ENCODE peak calls at places on chromosomes 13 and 19, in four cellular contexts. O is heart left ventricle, A is GM04504, T is NCI-H1694. S is an unnamed sample.

GRCh38 chr19:15379996-15380647 is 535 bp upstream of the AKAP8 start:
- DNase-seq in O (no peak), T (peak; percentile 53), A (no peak), S (peak; percentile 48)

GRCh38 chr19:1101337-1101698 is 2.5 kb upstream of the GPX4 start:
- DNase-seq in O (peak; percentile 68), A (no peak), T (no peak), S (no peak)

GRCh38 chr13:24982333-24982999 is 113.5 kb upstream of the PABPC3 start:
- DNase-seq in A (no peak), O (peak; percentile 37), T (no peak), S (no peak)

GRCh38 chr13:96460571-96460970 is 370.7 kb downstream of the HS6ST3 start:
- DNase-seq in O (peak; percentile 7), A (no peak), T (no peak), S (no peak)

GRCh38 chr13:77740097-77740496 is 42.6 kb downstream of the SLAIN1 start:
- DNase-seq in T (no peak), O (no peak), A (no peak), S (no peak)

GRCh38 chr13:98214707-98215106 is 37.6 kb upstream of the RNF113B start:
- DNase-seq in O (no peak), T (no peak), A (no peak), S (no peak)

GRCh38 chr13:100208002-100208401 is 119.1 kb downstream of the PCCA start:
- DNase-seq in O (no peak), T (no peak), A (no peak), S (no peak)

GRCh38 chr13:44439615-44440014 is 66.0 kb downstream of the SERP2 start:
- DNase-seq in O (no peak), T (no peak), A (no peak), S (no peak)

GRCh38 chr13:67204731-67205130 is 25.4 kb downstream of the PCDH9 start:
- DNase-seq in T (peak; percentile 35), A (no peak), O (no peak), S (no peak)

GRCh38 chr19:5953680-5954213 is 24.2 kb downstream of the RANBP3 start:
- DNase-seq in T (no peak), O (no peak), A (no peak), S (no peak)

GRCh38 chr19:6720369-6721112 is at the start of gene C3:
- DNase-seq in A (peak; percentile 49), T (no peak), O (peak; percentile 49), S (peak; percentile 79)

GRCh38 chr19:46944918-46945628 is 74.6 kb upstream of the NPAS1 start:
- DNase-seq in T (peak; percentile 35), A (peak; percentile 51), O (peak; percentile 84), S (peak; percentile 33)

GRCh38 chr13:55345197-55345596 is 1795.5 kb upstream of the PRR20A start:
- DNase-seq in O (no peak), T (no peak), A (no peak), S (no peak)

GRCh38 chr19:45852145-45852750 is 10.7 kb downstream of the SYMPK start:
- DNase-seq in T (no peak), O (no peak), A (no peak), S (no peak)

GRCh38 chr19:19463348-19464117 is 51.8 kb downstream of the TSSK6 start:
- DNase-seq in T (no peak), A (peak; percentile 59), O (no peak), S (peak; percentile 53)

GRCh38 chr19:55486043-55486970 is 1.3 kb downstream of the NAT14 start:
- DNase-seq in O (no peak), T (no peak), A (no peak), S (peak; percentile 32)

GRCh38 chr13:72556945-72557344 is 170.5 kb downstream of the MZT1 start:
- DNase-seq in A (no peak), T (no peak), O (no peak), S (no peak)

GRCh38 chr13:23381877-23382276 is 51.6 kb downstream of the SACS start:
- DNase-seq in O (no peak), T (no peak), A (no peak), S (no peak)

GRCh38 chr13:104869501-104869900 is 1666.0 kb downstream of the EFNB2 start:
- DNase-seq in O (no peak), T (no peak), A (no peak), S (no peak)

GRCh38 chr19:55670280-55671053 is 4.6 kb upstream of the EPN1 start:
- DNase-seq in O (no peak), T (no peak), A (no peak), S (no peak)

GRCh38 chr19:36081385-36081784 is 26.7 kb downstream of the WDR62 start:
- DNase-seq in T (no peak), O (no peak), A (no peak), S (no peak)

GRCh38 chr19:13079542-13079986 is 23.1 kb downstream of the LYL1 start:
- DNase-seq in A (peak; percentile 51), T (no peak), O (peak; percentile 65), S (peak; percentile 83)

GRCh38 chr19:17848598-17849292 is 963 bp upstream of the JAK3 start:
- DNase-seq in O (no peak), T (no peak), A (no peak), S (no peak)

GRCh38 chr19:48487944-48488343 is 18.8 kb downstream of the CYTH2 start:
- DNase-seq in T (no peak), A (peak; percentile 62), O (peak; percentile 73), S (no peak)

GRCh38 chr19:6772028-6772865 is at the start of gene VAV1:
- DNase-seq in O (peak; percentile 39), A (no peak), T (no peak), S (no peak)

GRCh38 chr13:25771641-25772478 is 280.0 kb downstream of the SHISA2 start:
- DNase-seq in O (no peak), T (no peak), A (no peak), S (no peak)

GRCh38 chr13:100197591-100198365 is 108.9 kb downstream of the PCCA start:
- DNase-seq in T (no peak), O (no peak), A (no peak), S (no peak)

GRCh38 chr19:32464279-32464678 is 58.7 kb downstream of the DPY19L3 start:
- DNase-seq in T (peak; percentile 35), O (no peak), A (no peak), S (no peak)

GRCh38 chr19:46009530-46010510 is 13.0 kb downstream of the PGLYRP1 start:
- DNase-seq in A (no peak), O (peak; percentile 52), T (peak; percentile 34), S (peak; percentile 64)

GRCh38 chr13:22726721-22727120 is 454.1 kb upstream of the SGCG start:
- DNase-seq in O (no peak), T (no peak), A (no peak), S (no peak)

GRCh38 chr19:48806518-48806817 is 4.4 kb downstream of the BCAT2 start:
- DNase-seq in O (peak; percentile 46), T (no peak), A (no peak), S (no peak)

GRCh38 chr13:113836917-113837553 is 26.8 kb downstream of the GAS6 start:
- DNase-seq in A (peak; percentile 79), O (peak; percentile 79), T (peak; percentile 57), S (peak; percentile 67)

GRCh38 chr13:48009298-48009697 is 8.2 kb upstream of the SUCLA2 start:
- DNase-seq in T (no peak), A (peak; percentile 68), O (no peak), S (no peak)

GRCh38 chr13:93959796-93960533 is 519.5 kb downstream of the DCT start:
- DNase-seq in T (no peak), A (no peak), O (no peak), S (no peak)

GRCh38 chr19:11242864-11243797 is 3.7 kb downstream of the ANGPTL8 start:
- DNase-seq in T (peak; percentile 52), O (peak; percentile 95), A (peak; percentile 42), S (peak; percentile 98)

GRCh38 chr19:4523306-4524110 is 5.2 kb upstream of the PLIN4 start:
- DNase-seq in T (no peak), O (peak; percentile 34), A (no peak), S (peak; percentile 77)

S was measured in ovary.